ENCODE peak calls at places on chromosomes 16 and 17, in seven cellular contexts. One of them, this sample, is unnamed.

GRCh38 chr16:15961060-15961511 is 11.7 kb downstream of the ABCC1 start:
- DNase-seq in NCI-H345: no peak
- DNase-seq in activated gamma-delta T cell treated with anti-CD3 and anti-CD28 coated beads, Interleukin-2, amount 50 U/mL, for 16 hours: peak; percentile 61
- DNase-seq in fibroblast of lung: peak; percentile 47
- DNase-seq in esophagus squamous epithelium: no peak
- DNase-seq in stimulated activated CD4-positive, alpha-beta T cell treated with anti-CD3 and anti-CD28 coated beads, Interleukin-4, amount 100 ng/mL, for 4 hours: peak; percentile 82
- DNase-seq in dermis microvascular lymphatic vessel endothelial cell: no peak
- DNase-seq in this sample: peak; percentile 91

GRCh38 chr17:57271821-57272220 is 15.5 kb downstream of the MSI2 start:
- DNase-seq in NCI-H345: no peak
- DNase-seq in dermis microvascular lymphatic vessel endothelial cell: no peak
- DNase-seq in esophagus squamous epithelium: no peak
- DNase-seq in fibroblast of lung: no peak
- DNase-seq in stimulated activated CD4-positive, alpha-beta T cell treated with anti-CD3 and anti-CD28 coated beads, Interleukin-4, amount 100 ng/mL, for 4 hours: no peak
- DNase-seq in activated gamma-delta T cell treated with anti-CD3 and anti-CD28 coated beads, Interleukin-2, amount 50 U/mL, for 16 hours: no peak
- DNase-seq in this sample: no peak

GRCh38 chr17:32341141-32341856 is 674 bp downstream of the C17orf75 start:
- DNase-seq in NCI-H345: peak; percentile 32
- DNase-seq in fibroblast of lung: peak; percentile 26
- DNase-seq in esophagus squamous epithelium: no peak
- DNase-seq in activated gamma-delta T cell treated with anti-CD3 and anti-CD28 coated beads, Interleukin-2, amount 50 U/mL, for 16 hours: peak; percentile 23
- DNase-seq in stimulated activated CD4-positive, alpha-beta T cell treated with anti-CD3 and anti-CD28 coated beads, Interleukin-4, amount 100 ng/mL, for 4 hours: peak; percentile 38
- DNase-seq in dermis microvascular lymphatic vessel endothelial cell: peak; percentile 50
- DNase-seq in this sample: peak; percentile 72

GRCh38 chr16:50188619-50189136 is 35.6 kb downstream of the TENT4B start:
- DNase-seq in NCI-H345: no peak
- DNase-seq in dermis microvascular lymphatic vessel endothelial cell: no peak
- DNase-seq in esophagus squamous epithelium: no peak
- DNase-seq in fibroblast of lung: no peak
- DNase-seq in stimulated activated CD4-positive, alpha-beta T cell treated with anti-CD3 and anti-CD28 coated beads, Interleukin-4, amount 100 ng/mL, for 4 hours: no peak
- DNase-seq in activated gamma-delta T cell treated with anti-CD3 and anti-CD28 coated beads, Interleukin-2, amount 50 U/mL, for 16 hours: no peak
- DNase-seq in this sample: no peak

GRCh38 chr17:47267354-47267828 is 13.8 kb downstream of the ITGB3 start:
- DNase-seq in stimulated activated CD4-positive, alpha-beta T cell treated with anti-CD3 and anti-CD28 coated beads, Interleukin-4, amount 100 ng/mL, for 4 hours: no peak
- DNase-seq in esophagus squamous epithelium: no peak
- DNase-seq in activated gamma-delta T cell treated with anti-CD3 and anti-CD28 coated beads, Interleukin-2, amount 50 U/mL, for 16 hours: no peak
- DNase-seq in NCI-H345: no peak
- DNase-seq in fibroblast of lung: peak; percentile 75
- DNase-seq in dermis microvascular lymphatic vessel endothelial cell: no peak
- DNase-seq in this sample: no peak

GRCh38 chr16:57754354-57755060 is 18.9 kb downstream of the KATNB1 start:
- DNase-seq in dermis microvascular lymphatic vessel endothelial cell: no peak
- DNase-seq in NCI-H345: no peak
- DNase-seq in stimulated activated CD4-positive, alpha-beta T cell treated with anti-CD3 and anti-CD28 coated beads, Interleukin-4, amount 100 ng/mL, for 4 hours: no peak
- DNase-seq in esophagus squamous epithelium: no peak
- DNase-seq in activated gamma-delta T cell treated with anti-CD3 and anti-CD28 coated beads, Interleukin-2, amount 50 U/mL, for 16 hours: no peak
- DNase-seq in fibroblast of lung: no peak
- DNase-seq in this sample: no peak

GRCh38 chr17:74919440-74920305 is 3.4 kb downstream of the USH1G start:
- DNase-seq in activated gamma-delta T cell treated with anti-CD3 and anti-CD28 coated beads, Interleukin-2, amount 50 U/mL, for 16 hours: no peak
- DNase-seq in stimulated activated CD4-positive, alpha-beta T cell treated with anti-CD3 and anti-CD28 coated beads, Interleukin-4, amount 100 ng/mL, for 4 hours: no peak
- DNase-seq in dermis microvascular lymphatic vessel endothelial cell: no peak
- DNase-seq in NCI-H345: no peak
- DNase-seq in esophagus squamous epithelium: no peak
- DNase-seq in fibroblast of lung: peak; percentile 6
- DNase-seq in this sample: no peak

GRCh38 chr17:3534881-3535252 is 22.7 kb downstream of the TRPV3 start:
- DNase-seq in esophagus squamous epithelium: no peak
- DNase-seq in activated gamma-delta T cell treated with anti-CD3 and anti-CD28 coated beads, Interleukin-2, amount 50 U/mL, for 16 hours: no peak
- DNase-seq in NCI-H345: no peak
- DNase-seq in dermis microvascular lymphatic vessel endothelial cell: no peak
- DNase-seq in stimulated activated CD4-positive, alpha-beta T cell treated with anti-CD3 and anti-CD28 coated beads, Interleukin-4, amount 100 ng/mL, for 4 hours: no peak
- DNase-seq in fibroblast of lung: peak; percentile 50
- DNase-seq in this sample: no peak

GRCh38 chr17:17693253-17693954 is 12.1 kb downstream of the RAI1 start:
- DNase-seq in activated gamma-delta T cell treated with anti-CD3 and anti-CD28 coated beads, Interleukin-2, amount 50 U/mL, for 16 hours: no peak
- DNase-seq in NCI-H345: peak; percentile 73
- DNase-seq in dermis microvascular lymphatic vessel endothelial cell: no peak
- DNase-seq in stimulated activated CD4-positive, alpha-beta T cell treated with anti-CD3 and anti-CD28 coated beads, Interleukin-4, amount 100 ng/mL, for 4 hours: no peak
- DNase-seq in esophagus squamous epithelium: no peak
- DNase-seq in fibroblast of lung: no peak
- DNase-seq in this sample: no peak

GRCh38 chr17:21286066-21286770 is 1.7 kb downstream of the MAP2K3 start:
- DNase-seq in esophagus squamous epithelium: peak; percentile 64
- DNase-seq in NCI-H345: peak; percentile 71
- DNase-seq in fibroblast of lung: peak; percentile 99
- DNase-seq in dermis microvascular lymphatic vessel endothelial cell: peak; percentile 93
- DNase-seq in activated gamma-delta T cell treated with anti-CD3 and anti-CD28 coated beads, Interleukin-2, amount 50 U/mL, for 16 hours: no peak
- DNase-seq in stimulated activated CD4-positive, alpha-beta T cell treated with anti-CD3 and anti-CD28 coated beads, Interleukin-4, amount 100 ng/mL, for 4 hours: no peak
- DNase-seq in this sample: no peak

GRCh38 chr16:30115238-30115637 is 1.9 kb upstream of the GDPD3 start:
- DNase-seq in esophagus squamous epithelium: no peak
- DNase-seq in stimulated activated CD4-positive, alpha-beta T cell treated with anti-CD3 and anti-CD28 coated beads, Interleukin-4, amount 100 ng/mL, for 4 hours: no peak
- DNase-seq in dermis microvascular lymphatic vessel endothelial cell: no peak
- DNase-seq in NCI-H345: no peak
- DNase-seq in fibroblast of lung: no peak
- DNase-seq in activated gamma-delta T cell treated with anti-CD3 and anti-CD28 coated beads, Interleukin-2, amount 50 U/mL, for 16 hours: no peak
- DNase-seq in this sample: peak; percentile 36

GRCh38 chr17:42525221-42525620 is 10.8 kb upstream of the NAGLU start:
- DNase-seq in stimulated activated CD4-positive, alpha-beta T cell treated with anti-CD3 and anti-CD28 coated beads, Interleukin-4, amount 100 ng/mL, for 4 hours: no peak
- DNase-seq in esophagus squamous epithelium: no peak
- DNase-seq in dermis microvascular lymphatic vessel endothelial cell: no peak
- DNase-seq in NCI-H345: no peak
- DNase-seq in activated gamma-delta T cell treated with anti-CD3 and anti-CD28 coated beads, Interleukin-2, amount 50 U/mL, for 16 hours: no peak
- DNase-seq in fibroblast of lung: no peak
- DNase-seq in this sample: no peak

GRCh38 chr17:17412331-17412730 is 64.5 kb upstream of the MED9 start:
- DNase-seq in fibroblast of lung: no peak
- DNase-seq in activated gamma-delta T cell treated with anti-CD3 and anti-CD28 coated beads, Interleukin-2, amount 50 U/mL, for 16 hours: no peak
- DNase-seq in stimulated activated CD4-positive, alpha-beta T cell treated with anti-CD3 and anti-CD28 coated beads, Interleukin-4, amount 100 ng/mL, for 4 hours: no peak
- DNase-seq in esophagus squamous epithelium: no peak
- DNase-seq in dermis microvascular lymphatic vessel endothelial cell: no peak
- DNase-seq in NCI-H345: no peak
- DNase-seq in this sample: no peak

GRCh38 chr16:8928467-8928957 is 35.2 kb downstream of the USP7 start:
- DNase-seq in esophagus squamous epithelium: no peak
- DNase-seq in dermis microvascular lymphatic vessel endothelial cell: no peak
- DNase-seq in fibroblast of lung: peak; percentile 73
- DNase-seq in activated gamma-delta T cell treated with anti-CD3 and anti-CD28 coated beads, Interleukin-2, amount 50 U/mL, for 16 hours: no peak
- DNase-seq in NCI-H345: no peak
- DNase-seq in stimulated activated CD4-positive, alpha-beta T cell treated with anti-CD3 and anti-CD28 coated beads, Interleukin-4, amount 100 ng/mL, for 4 hours: peak; percentile 6
- DNase-seq in this sample: no peak

GRCh38 chr16:67150833-67151396 is at the start of gene B3GNT9:
- DNase-seq in activated gamma-delta T cell treated with anti-CD3 and anti-CD28 coated beads, Interleukin-2, amount 50 U/mL, for 16 hours: no peak
- DNase-seq in esophagus squamous epithelium: no peak
- DNase-seq in stimulated activated CD4-positive, alpha-beta T cell treated with anti-CD3 and anti-CD28 coated beads, Interleukin-4, amount 100 ng/mL, for 4 hours: peak; percentile 29
- DNase-seq in NCI-H345: peak; percentile 58
- DNase-seq in fibroblast of lung: peak; percentile 81
- DNase-seq in dermis microvascular lymphatic vessel endothelial cell: no peak
- DNase-seq in this sample: peak; percentile 34

GRCh38 chr17:50348522-50349240 is 2.8 kb downstream of the XYLT2 start:
- DNase-seq in dermis microvascular lymphatic vessel endothelial cell: no peak
- DNase-seq in activated gamma-delta T cell treated with anti-CD3 and anti-CD28 coated beads, Interleukin-2, amount 50 U/mL, for 16 hours: no peak
- DNase-seq in fibroblast of lung: peak; percentile 20
- DNase-seq in NCI-H345: no peak
- DNase-seq in stimulated activated CD4-positive, alpha-beta T cell treated with anti-CD3 and anti-CD28 coated beads, Interleukin-4, amount 100 ng/mL, for 4 hours: no peak
- DNase-seq in esophagus squamous epithelium: no peak
- DNase-seq in this sample: no peak

GRCh38 chr17:43363926-43364285 is 34.9 kb upstream of the ARL4D start:
- DNase-seq in fibroblast of lung: no peak
- DNase-seq in activated gamma-delta T cell treated with anti-CD3 and anti-CD28 coated beads, Interleukin-2, amount 50 U/mL, for 16 hours: no peak
- DNase-seq in esophagus squamous epithelium: no peak
- DNase-seq in stimulated activated CD4-positive, alpha-beta T cell treated with anti-CD3 and anti-CD28 coated beads, Interleukin-4, amount 100 ng/mL, for 4 hours: no peak
- DNase-seq in dermis microvascular lymphatic vessel endothelial cell: no peak
- DNase-seq in NCI-H345: no peak
- DNase-seq in this sample: no peak

GRCh38 chr17:27241346-27241946 is 52.5 kb upstream of the WSB1 start:
- DNase-seq in dermis microvascular lymphatic vessel endothelial cell: no peak
- DNase-seq in stimulated activated CD4-positive, alpha-beta T cell treated with anti-CD3 and anti-CD28 coated beads, Interleukin-4, amount 100 ng/mL, for 4 hours: no peak
- DNase-seq in esophagus squamous epithelium: no peak
- DNase-seq in NCI-H345: no peak
- DNase-seq in activated gamma-delta T cell treated with anti-CD3 and anti-CD28 coated beads, Interleukin-2, amount 50 U/mL, for 16 hours: no peak
- DNase-seq in fibroblast of lung: no peak
- DNase-seq in this sample: no peak

GRCh38 chr16:28974007-28974436 is 556 bp upstream of the SPNS1 start:
- DNase-seq in dermis microvascular lymphatic vessel endothelial cell: peak; percentile 24
- DNase-seq in NCI-H345: peak; percentile 73
- DNase-seq in activated gamma-delta T cell treated with anti-CD3 and anti-CD28 coated beads, Interleukin-2, amount 50 U/mL, for 16 hours: no peak
- DNase-seq in stimulated activated CD4-positive, alpha-beta T cell treated with anti-CD3 and anti-CD28 coated beads, Interleukin-4, amount 100 ng/mL, for 4 hours: peak; percentile 25
- DNase-seq in fibroblast of lung: peak; percentile 74
- DNase-seq in esophagus squamous epithelium: no peak
- DNase-seq in this sample: no peak

GRCh38 chr17:69246726-69247375 is 18.2 kb upstream of the ABCA10 start:
- DNase-seq in dermis microvascular lymphatic vessel endothelial cell: peak; percentile 44
- DNase-seq in NCI-H345: peak; percentile 8
- DNase-seq in stimulated activated CD4-positive, alpha-beta T cell treated with anti-CD3 and anti-CD28 coated beads, Interleukin-4, amount 100 ng/mL, for 4 hours: no peak
- DNase-seq in esophagus squamous epithelium: no peak
- DNase-seq in activated gamma-delta T cell treated with anti-CD3 and anti-CD28 coated beads, Interleukin-2, amount 50 U/mL, for 16 hours: no peak
- DNase-seq in fibroblast of lung: peak; percentile 76
- DNase-seq in this sample: peak; percentile 4

GRCh38 chr16:81973737-81974136 is 37.5 kb downstream of the SDR42E1 start:
- DNase-seq in activated gamma-delta T cell treated with anti-CD3 and anti-CD28 coated beads, Interleukin-2, amount 50 U/mL, for 16 hours: no peak
- DNase-seq in esophagus squamous epithelium: no peak
- DNase-seq in dermis microvascular lymphatic vessel endothelial cell: no peak
- DNase-seq in fibroblast of lung: no peak
- DNase-seq in NCI-H345: no peak
- DNase-seq in stimulated activated CD4-positive, alpha-beta T cell treated with anti-CD3 and anti-CD28 coated beads, Interleukin-4, amount 100 ng/mL, for 4 hours: no peak
- DNase-seq in this sample: no peak

GRCh38 chr17:73288534-73289302 is 23.1 kb downstream of the CDC42EP4 start:
- DNase-seq in activated gamma-delta T cell treated with anti-CD3 and anti-CD28 coated beads, Interleukin-2, amount 50 U/mL, for 16 hours: no peak
- DNase-seq in dermis microvascular lymphatic vessel endothelial cell: no peak
- DNase-seq in stimulated activated CD4-positive, alpha-beta T cell treated with anti-CD3 and anti-CD28 coated beads, Interleukin-4, amount 100 ng/mL, for 4 hours: no peak
- DNase-seq in NCI-H345: no peak
- DNase-seq in esophagus squamous epithelium: no peak
- DNase-seq in fibroblast of lung: no peak
- DNase-seq in this sample: no peak

GRCh38 chr17:30520436-30520835 is 43.2 kb downstream of the GOSR1 start:
- DNase-seq in stimulated activated CD4-positive, alpha-beta T cell treated with anti-CD3 and anti-CD28 coated beads, Interleukin-4, amount 100 ng/mL, for 4 hours: no peak
- DNase-seq in activated gamma-delta T cell treated with anti-CD3 and anti-CD28 coated beads, Interleukin-2, amount 50 U/mL, for 16 hours: no peak
- DNase-seq in dermis microvascular lymphatic vessel endothelial cell: no peak
- DNase-seq in esophagus squamous epithelium: no peak
- DNase-seq in fibroblast of lung: peak; percentile 31
- DNase-seq in NCI-H345: no peak
- DNase-seq in this sample: no peak

GRCh38 chr16:86517652-86518258 is 7.4 kb downstream of the FOXF1 start:
- DNase-seq in stimulated activated CD4-positive, alpha-beta T cell treated with anti-CD3 and anti-CD28 coated beads, Interleukin-4, amount 100 ng/mL, for 4 hours: no peak
- DNase-seq in esophagus squamous epithelium: no peak
- DNase-seq in dermis microvascular lymphatic vessel endothelial cell: peak; percentile 30
- DNase-seq in activated gamma-delta T cell treated with anti-CD3 and anti-CD28 coated beads, Interleukin-2, amount 50 U/mL, for 16 hours: no peak
- DNase-seq in fibroblast of lung: peak; percentile 89
- DNase-seq in NCI-H345: peak; percentile 12
- DNase-seq in this sample: no peak

GRCh38 chr17:46035112-46035818 is 36.2 kb downstream of the STH start:
- DNase-seq in dermis microvascular lymphatic vessel endothelial cell: peak; percentile 22
- DNase-seq in NCI-H345: no peak
- DNase-seq in stimulated activated CD4-positive, alpha-beta T cell treated with anti-CD3 and anti-CD28 coated beads, Interleukin-4, amount 100 ng/mL, for 4 hours: no peak
- DNase-seq in esophagus squamous epithelium: no peak
- DNase-seq in activated gamma-delta T cell treated with anti-CD3 and anti-CD28 coated beads, Interleukin-2, amount 50 U/mL, for 16 hours: no peak
- DNase-seq in fibroblast of lung: no peak
- DNase-seq in this sample: no peak

GRCh38 chr16:73956592-73957495 is 339.8 kb upstream of the PSMD7 start:
- DNase-seq in NCI-H345: peak; percentile 42
- DNase-seq in esophagus squamous epithelium: no peak
- DNase-seq in fibroblast of lung: peak; percentile 83
- DNase-seq in stimulated activated CD4-positive, alpha-beta T cell treated with anti-CD3 and anti-CD28 coated beads, Interleukin-4, amount 100 ng/mL, for 4 hours: peak; percentile 2
- DNase-seq in activated gamma-delta T cell treated with anti-CD3 and anti-CD28 coated beads, Interleukin-2, amount 50 U/mL, for 16 hours: no peak
- DNase-seq in dermis microvascular lymphatic vessel endothelial cell: peak; percentile 34
- DNase-seq in this sample: no peak

GRCh38 chr16:88345031-88345942 is 37.5 kb upstream of the ZNF469 start:
- DNase-seq in fibroblast of lung: no peak
- DNase-seq in NCI-H345: no peak
- DNase-seq in esophagus squamous epithelium: no peak
- DNase-seq in dermis microvascular lymphatic vessel endothelial cell: no peak
- DNase-seq in activated gamma-delta T cell treated with anti-CD3 and anti-CD28 coated beads, Interleukin-2, amount 50 U/mL, for 16 hours: no peak
- DNase-seq in stimulated activated CD4-positive, alpha-beta T cell treated with anti-CD3 and anti-CD28 coated beads, Interleukin-4, amount 100 ng/mL, for 4 hours: no peak
- DNase-seq in this sample: no peak

GRCh38 chr16:65619606-65620005 is 497.7 kb upstream of the CDH11 start:
- DNase-seq in dermis microvascular lymphatic vessel endothelial cell: no peak
- DNase-seq in activated gamma-delta T cell treated with anti-CD3 and anti-CD28 coated beads, Interleukin-2, amount 50 U/mL, for 16 hours: no peak
- DNase-seq in stimulated activated CD4-positive, alpha-beta T cell treated with anti-CD3 and anti-CD28 coated beads, Interleukin-4, amount 100 ng/mL, for 4 hours: no peak
- DNase-seq in esophagus squamous epithelium: no peak
- DNase-seq in fibroblast of lung: no peak
- DNase-seq in NCI-H345: no peak
- DNase-seq in this sample: no peak

GRCh38 chr16:78697426-78697825 is 598.0 kb downstream of the WWOX start:
- DNase-seq in NCI-H345: no peak
- DNase-seq in activated gamma-delta T cell treated with anti-CD3 and anti-CD28 coated beads, Interleukin-2, amount 50 U/mL, for 16 hours: no peak
- DNase-seq in esophagus squamous epithelium: no peak
- DNase-seq in fibroblast of lung: no peak
- DNase-seq in dermis microvascular lymphatic vessel endothelial cell: no peak
- DNase-seq in stimulated activated CD4-positive, alpha-beta T cell treated with anti-CD3 and anti-CD28 coated beads, Interleukin-4, amount 100 ng/mL, for 4 hours: no peak
- DNase-seq in this sample: no peak

GRCh38 chr17:28573966-28574480 is 2.7 kb downstream of the ALDOC start:
- DNase-seq in stimulated activated CD4-positive, alpha-beta T cell treated with anti-CD3 and anti-CD28 coated beads, Interleukin-4, amount 100 ng/mL, for 4 hours: no peak
- DNase-seq in NCI-H345: no peak
- DNase-seq in esophagus squamous epithelium: no peak
- DNase-seq in dermis microvascular lymphatic vessel endothelial cell: no peak
- DNase-seq in fibroblast of lung: no peak
- DNase-seq in activated gamma-delta T cell treated with anti-CD3 and anti-CD28 coated beads, Interleukin-2, amount 50 U/mL, for 16 hours: no peak
- DNase-seq in this sample: no peak

This sample was measured in central memory CD4-positive, alpha-beta T cell.